ENCODE peak calls at places on chromosomes 2 and 18, in four cellular contexts. U is stimulated activated CD4-positive, alpha-beta T cell treated with anti-CD3 and anti-CD28 coated beads, Interleukin-2, amount 100 ng/mL, for 48 hours; H is activated T-cell treated with anti-CD3 and anti-CD28 coated beads for 1 hour; I is CD8-positive, alpha-beta T cell. R is an unnamed sample.
A peak's percentile ranks its signal among the peaks of the same experiment; 100 is the strongest.

GRCh38 chr2:157894694-157895450 is 18.7 kb upstream of the ACVR1 start:
- DNase-seq in H (no peak), U (no peak), I (no peak), R (no peak)

GRCh38 chr2:144084114-144084661 is 435.7 kb downstream of the ZEB2 start:
- DNase-seq in U (no peak), I (no peak), H (no peak), R (no peak)

GRCh38 chr18:62637807-62638687 is 77.3 kb upstream of the PHLPP1 start:
- DNase-seq in H (peak; percentile 33), I (peak; percentile 44), U (peak; percentile 52), R (no peak)

GRCh38 chr18:45626330-45627203 is 11.3 kb downstream of the SLC14A2 start:
- DNase-seq in U (no peak), I (no peak), H (no peak), R (no peak)

GRCh38 chr2:177604291-177605065 is 211.9 kb downstream of the AGPS start:
- DNase-seq in I (no peak), U (peak; percentile 3), H (no peak), R (no peak)

GRCh38 chr2:59276033-59276432 is 1034.9 kb upstream of the FANCL start:
- DNase-seq in I (no peak), U (no peak), H (no peak), R (no peak)

GRCh38 chr2:159164457-159164894 is 122.0 kb downstream of the WDSUB1 start:
- DNase-seq in I (no peak), U (no peak), H (no peak), R (no peak)

GRCh38 chr2:105595536-105595935 is 149.2 kb upstream of the NCK2 start:
- DNase-seq in H (no peak), U (no peak), I (no peak), R (no peak)

GRCh38 chr2:64645014-64645418 is 8.7 kb downstream of the SERTAD2 start:
- DNase-seq in H (no peak), I (peak; percentile 35), U (no peak), R (no peak)

GRCh38 chr2:16478817-16479216 is 186.8 kb downstream of the CYRIA start:
- DNase-seq in I (no peak), H (no peak), U (no peak), R (no peak)

GRCh38 chr18:61833387-61833786 is 59.4 kb downstream of the RNF152 start:
- DNase-seq in I (no peak), U (no peak), H (no peak), R (no peak)

GRCh38 chr2:99140860-99141109 is 722 bp upstream of the C2orf15 start:
- DNase-seq in H (no peak), U (no peak), I (no peak), R (no peak)

GRCh38 chr2:74760875-74761630 is 72.9 kb upstream of the HK2 start:
- DNase-seq in H (no peak), I (no peak), U (no peak), R (no peak)

GRCh38 chr2:127893494-127893893 is 7.7 kb upstream of the AMMECR1L start:
- DNase-seq in I (no peak), H (no peak), U (no peak), R (peak; percentile 59)

GRCh38 chr2:105181282-105181681 is 60.3 kb upstream of the GPR45 start:
- DNase-seq in U (no peak), H (no peak), I (no peak), R (no peak)

GRCh38 chr2:27566628-27567027 is 16.2 kb upstream of the ZNF512 start:
- DNase-seq in U (no peak), I (no peak), H (no peak), R (no peak)

GRCh38 chr2:61911510-61911909 is 6.0 kb downstream of the COMMD1 start:
- DNase-seq in I (no peak), H (no peak), U (no peak), R (no peak)

GRCh38 chr2:136112317-136112891 is 5.5 kb downstream of the CXCR4 start:
- DNase-seq in I (peak; percentile 69), H (no peak), U (no peak), R (no peak)

GRCh38 chr2:66696856-66697255 is 261.9 kb downstream of the MEIS1 start:
- DNase-seq in H (no peak), I (no peak), U (no peak), R (no peak)